ENCODE peak calls at places on chromosomes 16 and 17, in four cellular contexts. G is esophagus squamous epithelium, D is sigmoid colon, Y is left ventricle myocardium inferior. Z is an unnamed sample.

GRCh38 chr17:6786618-6787017 is 10.6 kb downstream of the FBXO39 start:
- DNase-seq in G (no peak), D (no peak), Y (no peak), Z (no peak)

GRCh38 chr16:86676216-86676800 is 98.0 kb downstream of the FOXL1 start:
- DNase-seq in G (no peak), D (no peak), Y (no peak), Z (peak; percentile 23)

GRCh38 chr16:56848955-56849689 is 15.9 kb upstream of the SLC12A3 start:
- DNase-seq in G (no peak), D (no peak), Y (no peak), Z (no peak)

GRCh38 chr16:53865492-53865863 is 161.5 kb downstream of the FTO start:
- DNase-seq in G (no peak), D (no peak), Y (no peak), Z (no peak)

GRCh38 chr16:66406534-66407368 is 20.3 kb upstream of the BEAN1 start:
- DNase-seq in G (peak; percentile 43), D (peak; percentile 90), Y (peak; percentile 89), Z (peak; percentile 96)

GRCh38 chr16:4409081-4409932 is 7.1 kb downstream of the CORO7 start:
- DNase-seq in G (no peak), D (no peak), Y (no peak), Z (no peak)

GRCh38 chr17:68497885-68498319 is 14.3 kb upstream of the PRKAR1A start:
- DNase-seq in G (no peak), D (no peak), Y (no peak), Z (no peak)

GRCh38 chr17:49365667-49366066 is 3.6 kb upstream of the ZNF652 start:
- DNase-seq in G (no peak), D (no peak), Y (no peak), Z (no peak)

GRCh38 chr17:40936437-40936971 is 942 bp downstream of the KRT23 start:
- DNase-seq in G (no peak), D (no peak), Y (no peak), Z (no peak)

GRCh38 chr16:347203-347602 is 5.3 kb downstream of the AXIN1 start:
- DNase-seq in G (no peak), D (no peak), Y (no peak), Z (no peak)

GRCh38 chr17:10036511-10037061 is 131.5 kb upstream of the RCVRN start:
- DNase-seq in G (no peak), D (peak; percentile 92), Y (peak; percentile 86), Z (no peak)

GRCh38 chr17:15894258-15894657 is 50.7 kb upstream of the ADORA2B start:
- DNase-seq in G (no peak), D (no peak), Y (no peak), Z (no peak)
- H3K27ac ChIP-seq in G (no peak overlapping the region), D (no peak overlapping the region), Y (peak overlapping the region; percentile 51), Z (no peak overlapping the region)

GRCh38 chr17:82228278-82228841 is 482 bp upstream of the SLC16A3 start:
- DNase-seq in G (no peak), D (peak; percentile 80), Y (peak; percentile 60), Z (no peak)
- H3K4me3 ChIP-seq in G (peak overlapping the region; percentile 84), D (peak overlapping the region; percentile 23), Y (peak overlapping the region; percentile 73), Z (peak overlapping the region; percentile 61)

GRCh38 chr16:8847623-8848022 is 21.2 kb downstream of the CARHSP1 start:
- DNase-seq in G (no peak), D (no peak), Y (no peak), Z (no peak)
- H3K27ac ChIP-seq in G (no peak overlapping the region), D (no peak overlapping the region), Y (no peak overlapping the region), Z (no peak overlapping the region)

DNA sequence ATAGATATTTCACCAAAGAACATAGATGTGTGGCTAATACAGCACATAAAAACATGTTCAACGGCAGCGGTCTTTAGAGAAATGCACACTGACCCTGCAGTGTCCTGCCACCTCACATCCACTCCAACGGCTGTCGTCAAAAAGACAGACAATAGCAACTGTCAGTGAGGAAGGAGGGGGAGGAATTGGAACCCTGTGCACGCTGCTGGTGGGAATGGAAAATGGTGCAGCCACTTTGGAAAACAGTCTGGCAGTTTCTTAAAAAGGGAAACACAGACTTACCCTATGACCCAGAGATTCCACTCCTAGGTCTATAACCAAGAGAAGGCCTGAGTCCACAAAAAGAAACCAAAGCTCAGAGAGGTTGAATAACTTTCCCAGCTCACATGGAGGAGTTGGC is 7.7 kb downstream of the CEP295NL start:
- DNase-seq in G (no peak), D (no peak), Y (no peak), Z (no peak)
- H3K4me3 ChIP-seq in G (no peak overlapping the region), D (no peak overlapping the region), Y (no peak overlapping the region), Z (no peak overlapping the region)